ENCODE peak calls at places on chromosomes 3 and 15, in four cellular contexts. One of them, this sample, is unnamed.

GRCh38 chr3:152236741-152237140 is 32.0 kb upstream of the MBNL1 start:
- DNase-seq in Caki2: peak; percentile 38
- DNase-seq in testis: no peak
- DNase-seq in mesendoderm: peak; percentile 9
- DNase-seq in this sample: no peak

GRCh38 chr3:47590212-47590611 is 11.5 kb upstream of the CSPG5 start:
- DNase-seq in mesendoderm: no peak
- DNase-seq in Caki2: no peak
- DNase-seq in testis: no peak
- DNase-seq in this sample: no peak

GRCh38 chr3:177545964-177546363 is 348.7 kb upstream of the TBL1XR1 start:
- DNase-seq in mesendoderm: no peak
- DNase-seq in Caki2: no peak
- DNase-seq in testis: no peak
- DNase-seq in this sample: no peak

GRCh38 chr3:50542177-50543034 is 25.1 kb downstream of the C3orf18 start:
- DNase-seq in Caki2: peak; percentile 38
- DNase-seq in mesendoderm: peak; percentile 80
- DNase-seq in testis: peak; percentile 87
- DNase-seq in this sample: peak; percentile 89

GRCh38 chr15:65376767-65377104 is 1.1 kb downstream of the IGDCC3 start:
- DNase-seq in Caki2: no peak
- DNase-seq in testis: no peak
- DNase-seq in mesendoderm: peak; percentile 75
- DNase-seq in this sample: no peak

GRCh38 chr15:95932676-95933075 is 397.8 kb upstream of the NR2F2 start:
- DNase-seq in testis: no peak
- DNase-seq in mesendoderm: no peak
- DNase-seq in Caki2: no peak
- DNase-seq in this sample: no peak

GRCh38 chr3:128362026-128362965 is 104.4 kb downstream of the DNAJB8 start:
- DNase-seq in Caki2: no peak
- DNase-seq in testis: no peak
- DNase-seq in mesendoderm: no peak
- DNase-seq in this sample: no peak

GRCh38 chr3:54988302-54989022 is 60.6 kb upstream of the LRTM1 start:
- DNase-seq in mesendoderm: no peak
- DNase-seq in Caki2: peak; percentile 13
- DNase-seq in testis: peak; percentile 69
- DNase-seq in this sample: no peak

GRCh38 chr3:197793246-197793645 is 2.2 kb downstream of the LRCH3 start:
- DNase-seq in Caki2: peak; percentile 16
- DNase-seq in mesendoderm: peak; percentile 30
- DNase-seq in testis: no peak
- DNase-seq in this sample: no peak

GRCh38 chr3:44969170-44969569 is 6.8 kb downstream of the ZDHHC3 start:
- DNase-seq in Caki2: no peak
- DNase-seq in mesendoderm: no peak
- DNase-seq in testis: no peak
- DNase-seq in this sample: no peak

GRCh38 chr3:151290673-151291072 is 12.3 kb upstream of the P2RY14 start:
- DNase-seq in testis: no peak
- DNase-seq in mesendoderm: no peak
- DNase-seq in Caki2: no peak
- DNase-seq in this sample: no peak

GRCh38 chr15:90750186-90750585 is 33.0 kb downstream of the BLM start:
- DNase-seq in Caki2: no peak
- DNase-seq in mesendoderm: no peak
- DNase-seq in testis: no peak
- DNase-seq in this sample: no peak

GRCh38 chr15:94924971-94925593 is 693.7 kb downstream of the MCTP2 start:
- DNase-seq in testis: no peak
- DNase-seq in Caki2: no peak
- DNase-seq in mesendoderm: no peak
- DNase-seq in this sample: no peak

GRCh38 chr3:108951802-108952474 is 1.7 kb downstream of the GUCA1C start:
- DNase-seq in testis: no peak
- DNase-seq in Caki2: no peak
- DNase-seq in mesendoderm: no peak
- DNase-seq in this sample: no peak

GRCh38 chr3:426056-426455 is 229.5 kb downstream of the CHL1 start:
- DNase-seq in Caki2: peak; percentile 55
- DNase-seq in testis: no peak
- DNase-seq in mesendoderm: peak; percentile 37
- DNase-seq in this sample: no peak